ENCODE peak calls at places on chromosomes 11 and 22, in eight cellular contexts. A is left lung, C is IMR-90, U is SK-N-SH, Q is Peyer's patch, S is body of pancreas, N is right lobe of liver, H is fibroblast of lung. D is an unnamed sample.
A peak's percentile ranks its signal among the peaks of the same experiment; 100 is the strongest.

GRCh38 chr11:104490182-104490581 is 326.2 kb upstream of the PDGFD start:
- DNase-seq in A (peak; percentile 29), Q (no peak), U (no peak), C (no peak), N (no peak), H (peak; percentile 11), S (no peak), D (no peak)

GRCh38 chr11:131038597-131038996 is 122.3 kb upstream of the SNX19 start:
- DNase-seq in H (no peak), N (no peak), S (no peak), A (no peak), Q (no peak), C (no peak), U (peak; percentile 37), D (no peak)

GRCh38 chr11:76910620-76911414 is 50.1 kb downstream of the ACER3 start:
- DNase-seq in Q (no peak), N (no peak), U (no peak), A (no peak), S (peak; percentile 21), H (peak; percentile 71), C (no peak), D (peak; percentile 66)

GRCh38 chr11:33307984-33308383 is 50.8 kb downstream of the HIPK3 start:
- DNase-seq in Q (no peak), U (peak; percentile 55), A (no peak), S (no peak), N (no peak), H (no peak), C (no peak), D (no peak)

GRCh38 chr11:120778692-120779490 is 245.0 kb upstream of the TBCEL start:
- DNase-seq in N (no peak), U (no peak), H (no peak), C (no peak), S (no peak), A (no peak), Q (no peak), D (no peak)

GRCh38 chr11:114438303-114438702 is 964 bp upstream of the REXO2 start:
- DNase-seq in H (no peak), N (no peak), S (no peak), C (peak; percentile 4), Q (no peak), U (no peak), A (no peak), D (no peak)

GRCh38 chr22:50376064-50376747 is 33.1 kb downstream of the PPP6R2 start:
- DNase-seq in S (no peak), N (no peak), A (no peak), Q (no peak), U (no peak), C (no peak), H (no peak), D (no peak)

GRCh38 chr11:66904981-66905521 is 48.2 kb downstream of the LRFN4 start:
- DNase-seq in U (peak; percentile 9), A (no peak), H (no peak), N (no peak), S (no peak), C (no peak), Q (no peak), D (no peak)

GRCh38 chr11:8642226-8642625 is 40.2 kb downstream of the TRIM66 start:
- DNase-seq in C (no peak), H (peak; percentile 18), N (no peak), S (no peak), A (no peak), Q (no peak), U (no peak), D (no peak)

GRCh38 chr11:10443721-10444120 is 11.3 kb upstream of the AMPD3 start:
- DNase-seq in N (no peak), A (no peak), U (no peak), H (no peak), S (no peak), C (no peak), Q (no peak), D (no peak)

GRCh38 chr22:28920757-28921584 is 37.6 kb downstream of the ZNRF3 start:
- DNase-seq in N (no peak), A (no peak), C (no peak), Q (no peak), S (no peak), U (no peak), H (no peak), D (no peak)

GRCh38 chr11:78000193-78000592 is 5.7 kb upstream of the INTS4 start:
- DNase-seq in S (peak; percentile 78), U (peak; percentile 67), N (no peak), Q (peak; percentile 43), C (peak; percentile 77), H (peak; percentile 82), A (no peak), D (no peak)

GRCh38 chr11:198236-198806 is 5.4 kb downstream of the SCGB1C1 start:
- DNase-seq in C (no peak), U (no peak), Q (peak; percentile 9), S (no peak), H (no peak), N (peak; percentile 17), A (peak; percentile 66), D (no peak)

GRCh38 chr22:26672060-26672471 is 14.7 kb downstream of the MIAT start:
- DNase-seq in C (no peak), A (no peak), H (no peak), U (no peak), N (no peak), Q (no peak), S (no peak), D (no peak)

GRCh38 chr11:830295-831131 is 2.2 kb upstream of the CD151 start:
- DNase-seq in Q (peak; percentile 84), C (no peak), A (peak; percentile 93), N (peak; percentile 85), H (peak; percentile 55), S (no peak), U (peak; percentile 85), D (peak; percentile 84)

GRCh38 chr11:93216511-93217121 is 18.8 kb upstream of the SLC36A4 start:
- DNase-seq in A (no peak), S (peak; percentile 26), H (no peak), N (no peak), C (no peak), Q (no peak), U (peak; percentile 27), D (no peak)

GRCh38 chr22:37607010-37607911 is 1.4 kb upstream of the GGA1 start:
- DNase-seq in U (peak; percentile 87), C (peak; percentile 40), H (peak; percentile 44), S (peak; percentile 96), A (peak; percentile 97), Q (peak; percentile 93), N (peak; percentile 92), D (peak; percentile 84)

GRCh38 chr11:6357222-6357621 is 33.1 kb upstream of the SMPD1 start:
- DNase-seq in U (no peak), A (no peak), N (no peak), Q (no peak), C (peak; percentile 95), S (peak; percentile 35), H (peak; percentile 71), D (peak; percentile 59)

GRCh38 chr22:42992886-42993479 is 22.0 kb downstream of the PACSIN2 start:
- DNase-seq in S (no peak), C (no peak), H (no peak), N (no peak), A (no peak), U (no peak), Q (no peak), D (no peak)

GRCh38 chr11:119854521-119854920 is 125.5 kb upstream of the NECTIN1 start:
- DNase-seq in S (peak; percentile 12), N (no peak), A (no peak), C (no peak), H (no peak), Q (no peak), U (no peak), D (no peak)

GRCh38 chr11:73012121-73012863 is 129.8 kb downstream of the FCHSD2 start:
- DNase-seq in A (no peak), N (no peak), U (no peak), Q (no peak), H (peak; percentile 20), C (peak; percentile 59), S (no peak), D (no peak)
- H3K4me1 ChIP-seq in A (no peaks in the 10 kb centered on the region), N (no peaks in the 10 kb centered on the region), U (no peaks in the 10 kb centered on the region), Q (no peaks in the 10 kb centered on the region), H (peaks cover 2% of the 10 kb centered on the region), C (peaks cover 5% of the 10 kb centered on the region), S (peaks cover 7% of the 10 kb centered on the region), D (peaks cover 19% of the 10 kb centered on the region)

GRCh38 chr11:20032577-20033265 is 127.6 kb downstream of the DBX1 start:
- DNase-seq in A (no peak), N (no peak), U (no peak), H (no peak), S (no peak), C (no peak), Q (no peak), D (no peak)

GRCh38 chr11:20032127-20032526 is 128.1 kb downstream of the DBX1 start:
- DNase-seq in Q (no peak), U (no peak), H (no peak), C (no peak), S (no peak), A (no peak), N (no peak), D (no peak)

GRCh38 chr11:20029193-20029592 is 131.1 kb downstream of the DBX1 start:
- DNase-seq in H (no peak), S (no peak), U (no peak), Q (no peak), C (no peak), N (no peak), A (no peak), D (no peak)

GRCh38 chr11:20030472-20030871 is 129.8 kb downstream of the DBX1 start:
- DNase-seq in N (no peak), A (no peak), U (no peak), C (no peak), Q (no peak), S (no peak), H (no peak), D (no peak)

GRCh38 chr11:20031155-20032001 is 128.9 kb downstream of the DBX1 start:
- DNase-seq in U (no peak), H (peak; percentile 92), A (no peak), S (no peak), C (peak; percentile 95), Q (no peak), N (no peak), D (no peak)
- H3K4me3 ChIP-seq in U (no peak overlapping the region), H (no peak overlapping the region), A (no peak overlapping the region), S (no peak overlapping the region), C (peak overlapping the region; percentile 31), Q (no peak overlapping the region), N (no peak overlapping the region), D (no peak overlapping the region)

GRCh38 chr11:60625262-60625661 is 74.2 kb upstream of the MS4A8 start:
- DNase-seq in H (peak; percentile 28), C (peak; percentile 23), Q (no peak), U (peak; percentile 14), N (no peak), A (no peak), S (peak; percentile 72), D (no peak)
- TF ChIP-seq CTCF in H (no peak), C (peak; percentile 34), Q (no peak), U (peak; percentile 66), N (peak; percentile 28), A (no peak), S (peak; percentile 35), D (no peak)

DNA sequence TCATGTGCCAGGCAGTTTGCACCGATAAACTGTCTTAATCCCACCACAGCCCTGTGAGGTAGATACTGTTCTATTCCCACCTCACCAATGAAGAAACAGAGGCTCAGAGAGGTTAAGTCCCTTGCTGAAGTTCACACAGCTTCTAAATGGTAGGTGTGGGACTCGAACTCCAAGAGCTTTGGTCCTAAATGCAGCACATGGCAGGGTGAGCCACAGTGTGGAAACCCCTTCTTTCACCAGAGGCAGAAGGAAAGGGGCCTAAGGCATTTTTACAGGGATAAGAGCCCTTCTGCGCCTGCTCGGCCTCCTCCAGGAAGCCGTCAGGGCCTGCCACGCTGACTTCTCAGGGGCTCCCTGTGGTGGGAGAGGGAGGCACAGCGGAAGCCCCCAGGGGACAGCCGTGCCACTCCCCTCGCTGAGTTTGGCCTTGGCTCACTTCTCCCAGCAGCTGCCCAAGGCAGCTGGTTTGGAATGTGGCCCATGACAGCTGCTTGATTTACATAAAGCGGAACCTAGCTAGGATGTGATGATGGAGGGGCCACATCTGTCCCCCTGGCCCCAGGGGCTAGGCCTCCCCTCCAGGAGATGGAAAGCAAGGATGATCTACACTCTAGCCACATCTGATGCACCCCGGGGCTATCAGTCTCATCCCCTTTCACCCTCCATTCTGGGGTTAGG is 35.4 kb downstream of the CD82 start:
- DNase-seq in A (no peak), C (peak; percentile 20), S (no peak), N (no peak), H (peak; percentile 68), Q (peak; percentile 76), U (no peak), D (peak; percentile 49)
- H3K4me1 ChIP-seq in A (peaks cover 45% of the 10 kb centered on the region), C (peaks cover 20% of the 10 kb centered on the region), S (peaks cover 9% of the 10 kb centered on the region), N (no peaks in the 10 kb centered on the region), H (peaks cover 14% of the 10 kb centered on the region), Q (peaks cover 38% of the 10 kb centered on the region), U (no peaks in the 10 kb centered on the region), D (peaks cover 62% of the 10 kb centered on the region)